ENCODE peak calls at places on chromosomes 5 and 9, in nine cellular contexts. Y is cerebellum; V is HFFc6; F is immature natural killer cell; R is effector CD4-positive, alpha-beta T cell; X is SJSA1; Z is Right ventricle myocardium superior; N is CD4-positive, alpha-beta T cell; E is thyroid gland. S is an unnamed sample.

GRCh38 chr9:99626424-99626823 is 195.3 kb upstream of the NR4A3 start:
- DNase-seq in F (no peak), N (no peak), Y (no peak), Z (no peak), X (no peak), R (no peak), E (no peak), V (no peak), S (no peak)

GRCh38 chr9:6944093-6944551 is 186.3 kb downstream of the KDM4C start:
- DNase-seq in Z (no peak), Y (no peak), F (no peak), V (peak; percentile 71), E (no peak), N (no peak), R (no peak), X (no peak), S (no peak)

GRCh38 chr5:173283318-173284288 is 44.6 kb downstream of the STC2 start:
- DNase-seq in N (peak; percentile 50), E (peak; percentile 92), F (peak; percentile 34), X (peak; percentile 76), R (peak; percentile 19), Z (peak; percentile 86), V (peak; percentile 42), Y (peak; percentile 19), S (peak; percentile 79)

GRCh38 chr5:91224969-91225368 is 158.1 kb downstream of the ARRDC3 start:
- DNase-seq in F (no peak), Z (no peak), Y (no peak), V (no peak), N (no peak), E (no peak), X (no peak), R (no peak), S (no peak)

GRCh38 chr9:137461663-137462395 is 2.7 kb upstream of the NSMF start:
- DNase-seq in R (peak; percentile 69), X (no peak), Y (no peak), E (peak; percentile 42), F (peak; percentile 98), Z (peak; percentile 70), V (peak; percentile 18), N (peak; percentile 76), S (peak; percentile 38)

GRCh38 chr5:139705655-139706587 is 57.8 kb downstream of the CXXC5 start:
- DNase-seq in Y (no peak), V (no peak), F (no peak), R (no peak), E (no peak), X (no peak), N (no peak), Z (no peak), S (no peak)

GRCh38 chr5:16411235-16411634 is 54.4 kb downstream of the ZNF622 start:
- DNase-seq in E (no peak), F (no peak), Z (no peak), R (no peak), Y (no peak), N (no peak), X (no peak), V (peak; percentile 41), S (no peak)

GRCh38 chr9:77453857-77454647 is 194.1 kb downstream of the GNA14 start:
- DNase-seq in E (peak; percentile 82), Y (no peak), R (no peak), X (no peak), V (no peak), N (no peak), Z (no peak), F (no peak), S (peak; percentile 77)

GRCh38 chr5:132457371-132458225 is 33.0 kb downstream of the IRF1 start:
- DNase-seq in F (peak; percentile 83), X (peak; percentile 87), R (no peak), V (peak; percentile 55), N (no peak), Y (no peak), Z (peak; percentile 64), E (no peak), S (no peak)

GRCh38 chr5:14971864-14972263 is 100.3 kb upstream of the ANKH start:
- DNase-seq in X (no peak), E (no peak), Y (no peak), V (no peak), R (no peak), Z (no peak), N (no peak), F (no peak), S (no peak)

GRCh38 chr5:34787035-34787434 is 51.9 kb upstream of the TTC23L start:
- DNase-seq in R (no peak), N (no peak), X (no peak), F (no peak), V (no peak), E (no peak), Y (no peak), Z (no peak), S (no peak)

GRCh38 chr9:124890179-124890578 is 28.2 kb downstream of the ARPC5L start:
- DNase-seq in E (no peak), F (no peak), R (no peak), N (no peak), V (no peak), X (no peak), Y (no peak), Z (no peak), S (no peak)

GRCh38 chr9:351916-352315 is 137.3 kb downstream of the DOCK8 start:
- DNase-seq in N (no peak), X (no peak), Y (no peak), E (no peak), Z (no peak), V (no peak), R (no peak), F (no peak), S (no peak)

GRCh38 chr5:78527925-78528324 is 120.6 kb downstream of the LHFPL2 start:
- DNase-seq in X (no peak), R (no peak), N (no peak), F (no peak), Y (no peak), V (no peak), Z (no peak), E (no peak), S (no peak)

GRCh38 chr5:73160239-73160671 is 12.7 kb upstream of the TMEM174 start:
- DNase-seq in R (no peak), N (no peak), Z (no peak), Y (no peak), V (no peak), E (no peak), F (peak; percentile 18), X (no peak), S (no peak)

GRCh38 chr9:111943200-111943599 is 46.6 kb downstream of the UGCG start:
- DNase-seq in R (no peak), Z (no peak), X (no peak), E (no peak), N (no peak), F (no peak), Y (no peak), V (no peak), S (no peak)

GRCh38 chr5:157520911-157521703 is 54.5 kb downstream of the ADAM19 start:
- DNase-seq in V (peak; percentile 32), N (no peak), R (no peak), Y (peak; percentile 79), E (peak; percentile 21), Z (peak; percentile 56), X (no peak), F (no peak), S (no peak)

GRCh38 chr5:135488727-135489465 is 36.7 kb upstream of the TIFAB start:
- DNase-seq in X (peak; percentile 99), R (no peak), E (no peak), Y (peak; percentile 67), Z (no peak), F (no peak), V (peak; percentile 66), N (no peak), S (no peak)

GRCh38 chr5:160906077-160906476 is 54.1 kb upstream of the ATP10B start:
- DNase-seq in X (no peak), Z (no peak), R (no peak), Y (no peak), V (no peak), N (no peak), E (no peak), F (no peak), S (no peak)

GRCh38 chr5:158640581-158640980 is 459.1 kb downstream of the EBF1 start:
- DNase-seq in E (no peak), N (no peak), X (peak; percentile 50), F (no peak), Z (no peak), Y (no peak), V (no peak), R (no peak), S (no peak)

GRCh38 chr9:108160039-108160438 is 670.5 kb upstream of the KLF4 start:
- DNase-seq in V (no peak), E (no peak), N (no peak), Y (no peak), R (no peak), F (no peak), Z (no peak), X (no peak), S (no peak)

GRCh38 chr5:35308391-35308790 is 78.1 kb upstream of the PRLR start:
- DNase-seq in Z (no peak), F (no peak), X (no peak), R (no peak), V (no peak), E (no peak), N (no peak), Y (no peak), S (peak; percentile 27)

GRCh38 chr5:52134013-52134650 is 653.6 kb upstream of the ITGA1 start:
- DNase-seq in F (no peak), V (no peak), X (no peak), E (no peak), N (no peak), R (no peak), Z (no peak), Y (no peak), S (no peak)

GRCh38 chr9:130701059-130702022 is 7.8 kb downstream of the EXOSC2 start:
- DNase-seq in E (peak; percentile 88), N (peak; percentile 64), Z (peak; percentile 84), Y (peak; percentile 44), V (peak; percentile 65), R (peak; percentile 66), F (peak; percentile 44), X (peak; percentile 60), S (peak; percentile 78)

GRCh38 chr5:66477591-66477990 is 118.6 kb upstream of the MAST4 start:
- DNase-seq in F (no peak), Z (peak; percentile 50), V (no peak), E (no peak), X (no peak), Y (no peak), N (no peak), R (no peak), S (no peak)

GRCh38 chr5:131413605-131414559 is 150.0 kb downstream of the CDC42SE2 start:
- DNase-seq in Z (no peak), R (no peak), E (no peak), X (no peak), N (no peak), F (no peak), Y (no peak), V (no peak), S (no peak)

GRCh38 chr5:40413747-40414146 is 266.0 kb upstream of the PTGER4 start:
- DNase-seq in X (no peak), Y (no peak), R (no peak), V (peak; percentile 64), Z (no peak), E (no peak), F (no peak), N (no peak), S (no peak)

GRCh38 chr5:137320056-137321045 is 178.8 kb downstream of the SPOCK1 start:
- DNase-seq in X (peak; percentile 78), V (peak; percentile 51), Y (peak; percentile 65), E (peak; percentile 52), R (no peak), F (peak; percentile 8), Z (no peak), N (no peak), S (peak; percentile 54)

S was measured in body of pancreas.